ENCODE peak calls at places on chromosomes 2 and 18, in eight cellular contexts. A is anterior cingulate cortex; V is stimulated activated CD4-positive, alpha-beta T cell treated with anti-CD3 and anti-CD28 coated beads, Interleukin-2, amount 100 ng/mL, for 24 hours; H is frontal cortex; I is NCI-H82; W is GM10248; E is NCI-H2029 treated with DMSO at 0.1 percent for 48 hours; S is activated naive CD8-positive, alpha-beta T cell treated with anti-CD3 and anti-CD28 coated beads, Interleukin-2, amount 50 U/mL, for 16 hours. K is an unnamed sample.

GRCh38 chr2:102622646-102623045 is 3.3 kb downstream of the SLC9A2 start:
- DNase-seq in A (no peak), V (no peak), H (no peak), I (no peak), W (no peak), E (no peak), S (no peak), K (no peak)

GRCh38 chr18:13539050-13539449 is 187.3 kb downstream of the FAM210A start:
- DNase-seq in A (no peak), V (no peak), H (no peak), I (no peak), W (no peak), E (peak; percentile 57), S (no peak), K (no peak)

GRCh38 chr18:73638709-73639108 is 508.9 kb downstream of the FBXO15 start:
- DNase-seq in A (no peak), V (no peak), H (no peak), I (peak; percentile 5), W (no peak), E (no peak), S (no peak), K (no peak)

GRCh38 chr2:41283079-41283765 is 764.6 kb upstream of the PKDCC start:
- DNase-seq in A (no peak), V (no peak), H (no peak), I (peak; percentile 18), W (no peak), E (no peak), S (no peak), K (no peak)

GRCh38 chr18:35616664-35617423 is 35.3 kb downstream of the GALNT1 start:
- DNase-seq in A (no peak), V (peak; percentile 67), H (no peak), I (no peak), W (peak; percentile 61), E (no peak), S (peak; percentile 30), K (no peak)

GRCh38 chr2:63661076-63661475 is 72.3 kb downstream of the MDH1 start:
- DNase-seq in A (no peak), V (no peak), H (no peak), I (peak; percentile 45), W (no peak), E (no peak), S (no peak), K (no peak)

GRCh38 chr18:73842795-73843394 is 304.7 kb downstream of the FBXO15 start:
- DNase-seq in A (peak; percentile 4), V (peak; percentile 52), H (no peak), I (peak; percentile 64), W (peak; percentile 46), E (no peak), S (peak; percentile 17), K (peak; percentile 65)

GRCh38 chr2:71102981-71103681 is 26.9 kb downstream of the MCEE start:
- DNase-seq in A (no peak), V (no peak), H (no peak), I (no peak), W (no peak), E (no peak), S (no peak), K (no peak)

GRCh38 chr2:59383473-59383872 is 1142.3 kb upstream of the FANCL start:
- DNase-seq in A (no peak), V (no peak), H (no peak), I (no peak), W (no peak), E (peak; percentile 90), S (no peak), K (no peak)

GRCh38 chr2:183881978-183882377 is 716.4 kb upstream of the ZNF804A start:
- DNase-seq in A (no peak), V (no peak), H (no peak), I (no peak), W (no peak), E (no peak), S (no peak), K (no peak)

GRCh38 chr2:226763320-226763719 is 36.3 kb downstream of the IRS1 start:
- DNase-seq in A (no peak), V (no peak), H (no peak), I (no peak), W (no peak), E (no peak), S (no peak), K (no peak)

GRCh38 chr2:168192839-168193616 is 54.4 kb downstream of the STK39 start:
- DNase-seq in A (no peak), V (no peak), H (no peak), I (no peak), W (no peak), E (peak; percentile 67), S (no peak), K (no peak)

GRCh38 chr2:54106631-54107454 is 8.6 kb upstream of the ACYP2 start:
- DNase-seq in A (peak; percentile 17), V (peak; percentile 38), H (no peak), I (peak; percentile 68), W (peak; percentile 42), E (peak; percentile 10), S (peak; percentile 2), K (peak; percentile 84)

GRCh38 chr18:3213231-3214059 is 6.3 kb downstream of the MYOM1 start:
- DNase-seq in A (no peak), V (no peak), H (no peak), I (no peak), W (no peak), E (no peak), S (no peak), K (no peak)

GRCh38 chr2:175439416-175439815 is 257.9 kb upstream of the ATP5MC3 start:
- DNase-seq in A (no peak), V (no peak), H (no peak), I (peak; percentile 27), W (no peak), E (no peak), S (no peak), K (no peak)

GRCh38 chr2:111119004-111119846 is 1.5 kb upstream of the BCL2L11 start:
- DNase-seq in A (no peak), V (peak; percentile 48), H (peak; percentile 16), I (no peak), W (peak; percentile 18), E (no peak), S (no peak), K (no peak)

GRCh38 chr2:234292205-234292954 is 204.5 kb downstream of the ARL4C start:
- DNase-seq in A (no peak), V (peak; percentile 66), H (no peak), I (no peak), W (peak; percentile 34), E (no peak), S (peak; percentile 27), K (no peak)

GRCh38 chr2:85851253-85851955 is 37.4 kb downstream of the ST3GAL5 start:
- DNase-seq in A (no peak), V (peak; percentile 30), H (no peak), I (no peak), W (no peak), E (no peak), S (no peak), K (peak; percentile 37)

GRCh38 chr2:7375901-7376300 is 458.7 kb downstream of the RNF144A start:
- DNase-seq in A (no peak), V (no peak), H (no peak), I (no peak), W (no peak), E (no peak), S (no peak), K (no peak)

GRCh38 chr2:239266779-239267410 is 133.9 kb downstream of the HDAC4 start:
- DNase-seq in A (no peak), V (no peak), H (no peak), I (no peak), W (no peak), E (no peak), S (no peak), K (no peak)

GRCh38 chr2:239058746-239059145 is 210.9 kb downstream of the TWIST2 start:
- DNase-seq in A (no peak), V (no peak), H (no peak), I (no peak), W (no peak), E (no peak), S (no peak), K (no peak)

GRCh38 chr18:63407734-63408133 is 14.5 kb downstream of the VPS4B start:
- DNase-seq in A (no peak), V (no peak), H (no peak), I (no peak), W (no peak), E (no peak), S (no peak), K (no peak)

GRCh38 chr2:84306361-84306760 is 152.7 kb downstream of the SUCLG1 start:
- DNase-seq in A (no peak), V (no peak), H (no peak), I (no peak), W (no peak), E (no peak), S (no peak), K (no peak)

K was measured in head of caudate nucleus.